ENCODE peak calls at places on chromosomes 1 and 21, in ten cellular contexts. U is A549, D is stomach, X is IMR-90, B is tibial nerve, S is heart left ventricle, W is prostate gland, C is esophagus squamous epithelium, L is transverse colon, J is endothelial cell of umbilical vein. O is an unnamed sample.

GRCh38 chr21:31974454-31974985 is 101.7 kb downstream of the HUNK start:
- DNase-seq in B (no peak), L (no peak), S (no peak), J (no peak), X (no peak), D (peak), W (no peak), C (no peak), U (no peak), O (peak)

GRCh38 chr1:205454903-205455335 is 926 bp downstream of the BLACAT1 start:
- DNase-seq in L (no peak), B (no peak), U (no peak), D (no peak), W (no peak), X (no peak), C (no peak), J (no peak), S (no peak), O (no peak)

GRCh38 chr21:15122241-15122640 is 57.4 kb upstream of the NRIP1 start:
- DNase-seq in S (no peak), B (no peak), J (no peak), X (no peak), U (no peak), W (no peak), C (no peak), D (no peak), L (no peak), O (no peak)

GRCh38 chr1:2435746-2436355 is 23.5 kb upstream of the PEX10 start:
- DNase-seq in D (no peak), W (no peak), U (no peak), S (no peak), X (no peak), C (no peak), B (no peak), L (no peak), J (no peak), O (no peak)

GRCh38 chr1:192805832-192806323 is 3.0 kb upstream of the RGS2 start:
- DNase-seq in X (peak), S (no peak), B (peak), L (no peak), C (no peak), U (peak), D (no peak), W (peak), J (peak), O (peak)

GRCh38 chr1:222777463-222777862 is 37.4 kb upstream of the DISP1 start:
- DNase-seq in C (no peak), L (no peak), U (no peak), X (peak), B (no peak), D (no peak), S (no peak), W (no peak), J (no peak), O (no peak)

GRCh38 chr1:37403166-37403565 is 71.2 kb upstream of the ZC3H12A start:
- DNase-seq in B (no peak), S (no peak), C (no peak), W (no peak), U (no peak), D (no peak), J (no peak), X (no peak), L (no peak), O (peak)

GRCh38 chr1:174940776-174941175 is 59.0 kb upstream of the CACYBP start:
- DNase-seq in L (no peak), X (no peak), J (no peak), S (no peak), C (no peak), D (no peak), W (no peak), B (no peak), U (no peak), O (no peak)

GRCh38 chr1:53582211-53583020 is 123.2 kb downstream of the DMRTB1 start:
- DNase-seq in J (no peak), L (no peak), S (no peak), C (no peak), D (no peak), X (no peak), U (no peak), W (no peak), B (no peak), O (no peak)

GRCh38 chr1:174200746-174201145 is 41.4 kb downstream of the RABGAP1L start:
- DNase-seq in D (no peak), U (no peak), L (no peak), W (no peak), B (no peak), S (no peak), C (no peak), X (no peak), J (no peak), O (no peak)

GRCh38 chr1:203937678-203938330 is 76.4 kb downstream of the SNRPE start:
- DNase-seq in W (no peak), B (no peak), X (no peak), L (no peak), C (no peak), S (no peak), U (no peak), J (no peak), D (no peak), O (peak)

GRCh38 chr1:171279678-171280077 is 31.4 kb downstream of the FMO1 start:
- DNase-seq in U (no peak), W (no peak), J (no peak), D (no peak), X (no peak), S (no peak), B (no peak), L (no peak), C (no peak), O (no peak)

GRCh38 chr1:177181631-177182291 is 11.0 kb downstream of the BRINP2 start:
- DNase-seq in L (peak), J (peak), X (peak), U (peak), W (peak), C (no peak), D (peak), S (peak), B (peak), O (peak)

GRCh38 chr1:67750690-67751052 is 65.7 kb downstream of the GADD45A start:
- DNase-seq in B (no peak), D (no peak), L (no peak), S (no peak), U (no peak), J (no peak), C (no peak), X (no peak), W (no peak), O (no peak)

GRCh38 chr1:232669981-232670763 is 40.2 kb upstream of the SIPA1L2 start:
- DNase-seq in S (no peak), L (no peak), D (no peak), U (no peak), W (no peak), X (peak), C (no peak), J (peak), B (no peak), O (no peak)

GRCh38 chr21:16573581-16573980 is 843.8 kb downstream of the USP25 start:
- DNase-seq in S (no peak), U (no peak), D (no peak), W (no peak), C (no peak), X (peak), B (no peak), L (no peak), J (peak), O (no peak)

GRCh38 chr1:84693009-84693408 is 2.7 kb upstream of the SSX2IP start:
- DNase-seq in U (no peak), X (no peak), C (no peak), D (no peak), W (no peak), L (no peak), B (no peak), J (no peak), S (no peak), O (peak)

GRCh38 chr1:215321802-215322201 is 239.3 kb downstream of the KCNK2 start:
- DNase-seq in W (no peak), S (no peak), X (no peak), D (no peak), U (no peak), B (no peak), J (no peak), L (no peak), C (no peak), O (no peak)

GRCh38 chr21:37855568-37856391 is 60.5 kb downstream of the KCNJ6 start:
- DNase-seq in X (peak), L (no peak), S (no peak), U (no peak), B (no peak), W (no peak), C (no peak), J (no peak), D (no peak), O (no peak)

GRCh38 chr21:31900121-31900895 is 27.5 kb downstream of the HUNK start:
- DNase-seq in U (no peak), J (no peak), D (peak), B (no peak), C (no peak), X (no peak), S (no peak), W (no peak), L (peak), O (no peak)

GRCh38 chr1:190949932-190950331 is 472.3 kb upstream of the BRINP3 start:
- DNase-seq in J (no peak), S (no peak), U (no peak), C (no peak), W (no peak), X (no peak), B (no peak), L (no peak), D (no peak), O (no peak)

GRCh38 chr1:115748396-115749130 is 20.0 kb downstream of the CASQ2 start:
- DNase-seq in S (no peak), X (peak), C (no peak), J (no peak), D (no peak), W (no peak), L (no peak), B (no peak), U (no peak), O (no peak)

GRCh38 chr1:73998348-73998959 is 199.5 kb downstream of the LRRIQ3 start:
- DNase-seq in X (peak), L (no peak), W (no peak), S (no peak), B (no peak), U (peak), C (no peak), J (peak), D (no peak), O (peak)

GRCh38 chr1:95685091-95685490 is 451.1 kb downstream of the RWDD3 start:
- DNase-seq in U (no peak), J (no peak), W (no peak), D (no peak), X (no peak), S (no peak), L (no peak), B (no peak), C (no peak), O (no peak)

GRCh38 chr1:95686217-95686616 is 452.2 kb downstream of the RWDD3 start:
- DNase-seq in D (no peak), C (no peak), J (no peak), B (no peak), U (no peak), S (no peak), L (no peak), X (no peak), W (no peak), O (no peak)
- TF ChIP-seq CTCF in D (no peak), C (no peak), J (no peak), B (no peak), U (no peak), S (no peak), L (no peak), X (no peak), W (no peak), O (no peak)

GRCh38 chr1:62800825-62801306 is 16.9 kb downstream of the ATG4C start:
- DNase-seq in S (no peak), U (no peak), B (no peak), C (no peak), X (peak), J (peak), W (no peak), L (no peak), D (no peak), O (peak)
- TF ChIP-seq POLR2A in S (no peak), U (no peak), B (no peak), C (no peak), X (no peak), J (no peak), W (no peak), L (no peak), D (no peak), O (no peak)

GRCh38 chr1:24861821-24862727 is 68.0 kb downstream of the RUNX3 start:
- DNase-seq in J (no peak), C (no peak), S (no peak), X (no peak), W (no peak), B (no peak), L (peak), D (peak), U (no peak), O (no peak)
- H3K4me3 ChIP-seq in J (no peak), C (no peak), S (no peak), X (no peak), W (no peak), B (no peak), L (no peak), D (no peak), U (no peak), O (no peak)

GRCh38 chr1:235974616-235975015 is 90.3 kb downstream of the NID1 start:
- DNase-seq in J (no peak), B (no peak), S (no peak), L (no peak), C (no peak), X (peak), U (no peak), W (no peak), D (no peak), O (no peak)

GRCh38 chr1:235971020-235971419 is 93.9 kb downstream of the NID1 start:
- DNase-seq in U (no peak), X (no peak), S (no peak), W (no peak), J (no peak), C (no peak), B (no peak), L (no peak), D (no peak), O (peak)

GRCh38 chr1:235972316-235973090 is 92.4 kb downstream of the NID1 start:
- DNase-seq in J (no peak), U (no peak), C (no peak), B (no peak), W (no peak), X (peak), L (no peak), D (no peak), S (no peak), O (peak)

GRCh38 chr1:235968837-235969236 is 96.1 kb downstream of the NID1 start:
- DNase-seq in X (no peak), U (no peak), D (no peak), L (no peak), S (no peak), B (no peak), J (no peak), C (no peak), W (no peak), O (no peak)

GRCh38 chr1:235971571-235972315 is 93.1 kb downstream of the NID1 start:
- DNase-seq in B (peak), J (peak), S (peak), L (peak), U (peak), X (peak), W (peak), C (peak), D (peak), O (peak)
- TF ChIP-seq CTCF in B (peak), J (peak), S (peak), L (peak), U (peak), X (peak), W (peak), C (peak), D (no peak), O (peak)

GRCh38 chr21:39348355-39349210 is at the start of gene HMGN1:
- DNase-seq in L (peak), S (peak), U (peak), W (peak), B (peak), J (peak), X (peak), D (peak), C (peak), O (peak)

GRCh38 chr21:39349211-39350093 is 564 bp upstream of the HMGN1 start:
- DNase-seq in S (peak), D (peak), L (peak), W (peak), X (peak), B (peak), C (peak), U (peak), J (peak), O (peak)

GRCh38 chr21:39348040-39348354 is 891 bp downstream of the HMGN1 start:
- DNase-seq in X (no peak), S (no peak), U (no peak), D (no peak), W (no peak), J (no peak), C (no peak), L (no peak), B (no peak), O (no peak)

GRCh38 chr21:39347537-39347936 is 1.4 kb downstream of the HMGN1 start:
- DNase-seq in D (no peak), B (no peak), X (no peak), W (no peak), U (no peak), L (no peak), S (no peak), C (no peak), J (peak), O (peak)

DNA sequence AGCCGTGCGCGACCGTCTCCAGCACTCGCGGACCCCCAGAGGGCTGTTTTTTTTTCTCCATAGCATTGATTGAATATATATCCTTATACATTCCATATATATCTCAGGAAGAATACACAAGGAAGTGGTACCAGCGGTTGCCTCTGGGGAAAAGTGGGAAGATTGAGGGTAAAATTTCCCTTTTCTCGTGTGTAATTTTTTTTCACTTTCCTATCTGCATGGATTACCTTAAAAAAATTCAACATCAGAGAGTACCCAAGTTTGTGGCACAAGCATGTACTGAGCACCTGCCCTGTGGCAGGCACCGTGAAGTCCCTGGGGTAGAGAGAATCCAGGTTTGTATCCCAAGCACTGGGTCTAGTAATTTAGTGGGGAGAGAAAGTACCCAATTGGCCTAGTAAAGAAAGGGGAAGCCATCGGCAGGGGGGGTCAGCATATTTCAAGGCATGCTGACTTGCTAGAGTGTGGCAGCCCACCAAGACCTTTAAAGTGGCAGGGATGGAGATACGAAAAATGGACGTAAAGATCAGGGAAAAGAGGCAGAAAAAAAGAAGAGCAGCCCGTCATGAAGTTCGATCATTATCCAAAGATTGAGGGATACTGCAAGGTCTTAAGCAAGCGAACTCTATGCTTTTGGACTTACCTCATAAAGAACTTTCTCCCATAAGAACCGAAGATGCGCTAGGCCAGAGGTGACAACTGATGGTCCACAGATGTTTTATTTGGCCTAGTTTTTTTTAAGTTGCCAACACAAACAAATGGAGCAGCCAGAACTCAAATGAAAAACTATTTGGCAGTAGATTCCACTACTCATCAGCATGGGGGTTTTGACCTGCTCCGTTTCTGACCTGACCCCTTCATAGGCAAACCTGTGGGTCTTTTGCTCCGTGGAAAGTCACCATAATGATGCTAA is 1.5 kb upstream of the HMGN1 start:
- DNase-seq in U (no peak), S (no peak), J (no peak), D (no peak), B (no peak), C (no peak), W (no peak), L (no peak), X (no peak), O (peak)
- TF ChIP-seq POLR2A in U (no peak), S (no peak), J (no peak), D (no peak), B (no peak), C (no peak), W (no peak), L (no peak), X (no peak), O (no peak)

O was measured in NB4.